ENCODE peak calls at places on chromosomes 11 and 22, in four cellular contexts. One of them, this sample, is unnamed.

GRCh38 chr11:62545437-62546243 is 966 bp downstream of the AHNAK start:
- DNase-seq in RWPE1: peak
- DNase-seq in stimulated activated CD4-positive, alpha-beta T cell treated with anti-CD3 and anti-CD28 coated beads, Interleukin-12 subunit alpha, Interleukin-12 subunit beta, amount 100 ng/mL, for 4 hours: peak
- DNase-seq in activated CD8-positive, alpha-beta T cell treated with anti-CD3 and anti-CD28 coated beads for 36 hours: peak
- DNase-seq in this sample: no peak

GRCh38 chr11:69880803-69881445 is 61.7 kb upstream of the FGF3 start:
- DNase-seq in activated CD8-positive, alpha-beta T cell treated with anti-CD3 and anti-CD28 coated beads for 36 hours: no peak
- DNase-seq in stimulated activated CD4-positive, alpha-beta T cell treated with anti-CD3 and anti-CD28 coated beads, Interleukin-12 subunit alpha, Interleukin-12 subunit beta, amount 100 ng/mL, for 4 hours: no peak
- DNase-seq in RWPE1: no peak
- DNase-seq in this sample: no peak

GRCh38 chr22:35634981-35635540 is 13.2 kb upstream of the APOL6 start:
- DNase-seq in stimulated activated CD4-positive, alpha-beta T cell treated with anti-CD3 and anti-CD28 coated beads, Interleukin-12 subunit alpha, Interleukin-12 subunit beta, amount 100 ng/mL, for 4 hours: no peak
- DNase-seq in activated CD8-positive, alpha-beta T cell treated with anti-CD3 and anti-CD28 coated beads for 36 hours: no peak
- DNase-seq in RWPE1: no peak
- DNase-seq in this sample: no peak

GRCh38 chr11:76623171-76623883 is 47.2 kb downstream of the LRRC32 start:
- DNase-seq in RWPE1: no peak
- DNase-seq in stimulated activated CD4-positive, alpha-beta T cell treated with anti-CD3 and anti-CD28 coated beads, Interleukin-12 subunit alpha, Interleukin-12 subunit beta, amount 100 ng/mL, for 4 hours: no peak
- DNase-seq in activated CD8-positive, alpha-beta T cell treated with anti-CD3 and anti-CD28 coated beads for 36 hours: no peak
- DNase-seq in this sample: no peak

GRCh38 chr22:20456722-20457076 is 19.1 kb upstream of the SCARF2 start:
- DNase-seq in activated CD8-positive, alpha-beta T cell treated with anti-CD3 and anti-CD28 coated beads for 36 hours: no peak
- DNase-seq in RWPE1: no peak
- DNase-seq in stimulated activated CD4-positive, alpha-beta T cell treated with anti-CD3 and anti-CD28 coated beads, Interleukin-12 subunit alpha, Interleukin-12 subunit beta, amount 100 ng/mL, for 4 hours: no peak
- DNase-seq in this sample: no peak

GRCh38 chr11:70736461-70736860 is 338.1 kb downstream of the CTTN start:
- DNase-seq in RWPE1: no peak
- DNase-seq in stimulated activated CD4-positive, alpha-beta T cell treated with anti-CD3 and anti-CD28 coated beads, Interleukin-12 subunit alpha, Interleukin-12 subunit beta, amount 100 ng/mL, for 4 hours: no peak
- DNase-seq in activated CD8-positive, alpha-beta T cell treated with anti-CD3 and anti-CD28 coated beads for 36 hours: no peak
- DNase-seq in this sample: no peak

GRCh38 chr22:23652286-23652685 is 20.2 kb upstream of the DRICH1 start:
- DNase-seq in activated CD8-positive, alpha-beta T cell treated with anti-CD3 and anti-CD28 coated beads for 36 hours: no peak
- DNase-seq in stimulated activated CD4-positive, alpha-beta T cell treated with anti-CD3 and anti-CD28 coated beads, Interleukin-12 subunit alpha, Interleukin-12 subunit beta, amount 100 ng/mL, for 4 hours: no peak
- DNase-seq in RWPE1: no peak
- DNase-seq in this sample: no peak

GRCh38 chr22:23834830-23835772 is 3.7 kb downstream of the DERL3 start:
- DNase-seq in RWPE1: no peak
- DNase-seq in stimulated activated CD4-positive, alpha-beta T cell treated with anti-CD3 and anti-CD28 coated beads, Interleukin-12 subunit alpha, Interleukin-12 subunit beta, amount 100 ng/mL, for 4 hours: no peak
- DNase-seq in activated CD8-positive, alpha-beta T cell treated with anti-CD3 and anti-CD28 coated beads for 36 hours: no peak
- DNase-seq in this sample: no peak

GRCh38 chr11:69369945-69370344 is 76.0 kb downstream of the MYEOV start:
- DNase-seq in stimulated activated CD4-positive, alpha-beta T cell treated with anti-CD3 and anti-CD28 coated beads, Interleukin-12 subunit alpha, Interleukin-12 subunit beta, amount 100 ng/mL, for 4 hours: no peak
- DNase-seq in activated CD8-positive, alpha-beta T cell treated with anti-CD3 and anti-CD28 coated beads for 36 hours: no peak
- DNase-seq in RWPE1: no peak
- DNase-seq in this sample: no peak

GRCh38 chr11:117823941-117824420 is 563 bp downstream of the FXYD2 start:
- DNase-seq in stimulated activated CD4-positive, alpha-beta T cell treated with anti-CD3 and anti-CD28 coated beads, Interleukin-12 subunit alpha, Interleukin-12 subunit beta, amount 100 ng/mL, for 4 hours: no peak
- DNase-seq in activated CD8-positive, alpha-beta T cell treated with anti-CD3 and anti-CD28 coated beads for 36 hours: peak
- DNase-seq in RWPE1: no peak
- DNase-seq in this sample: no peak

GRCh38 chr11:2428322-2428795 is 16.0 kb downstream of the TRPM5 start:
- DNase-seq in RWPE1: peak
- DNase-seq in activated CD8-positive, alpha-beta T cell treated with anti-CD3 and anti-CD28 coated beads for 36 hours: peak
- DNase-seq in stimulated activated CD4-positive, alpha-beta T cell treated with anti-CD3 and anti-CD28 coated beads, Interleukin-12 subunit alpha, Interleukin-12 subunit beta, amount 100 ng/mL, for 4 hours: peak
- DNase-seq in this sample: no peak

GRCh38 chr22:45585946-45586540 is 83.4 kb downstream of the FBLN1 start:
- DNase-seq in activated CD8-positive, alpha-beta T cell treated with anti-CD3 and anti-CD28 coated beads for 36 hours: no peak
- DNase-seq in stimulated activated CD4-positive, alpha-beta T cell treated with anti-CD3 and anti-CD28 coated beads, Interleukin-12 subunit alpha, Interleukin-12 subunit beta, amount 100 ng/mL, for 4 hours: no peak
- DNase-seq in RWPE1: no peak
- DNase-seq in this sample: no peak

GRCh38 chr11:44338721-44339529 is 29.0 kb upstream of the ALX4 start:
- DNase-seq in activated CD8-positive, alpha-beta T cell treated with anti-CD3 and anti-CD28 coated beads for 36 hours: no peak
- DNase-seq in RWPE1: no peak
- DNase-seq in stimulated activated CD4-positive, alpha-beta T cell treated with anti-CD3 and anti-CD28 coated beads, Interleukin-12 subunit alpha, Interleukin-12 subunit beta, amount 100 ng/mL, for 4 hours: no peak
- DNase-seq in this sample: peak

GRCh38 chr11:65558785-65559509 is 788 bp upstream of the LTBP3 start:
- DNase-seq in activated CD8-positive, alpha-beta T cell treated with anti-CD3 and anti-CD28 coated beads for 36 hours: no peak
- DNase-seq in stimulated activated CD4-positive, alpha-beta T cell treated with anti-CD3 and anti-CD28 coated beads, Interleukin-12 subunit alpha, Interleukin-12 subunit beta, amount 100 ng/mL, for 4 hours: no peak
- DNase-seq in RWPE1: no peak
- DNase-seq in this sample: no peak

GRCh38 chr22:45903355-45904149 is 73.4 kb downstream of the WNT7B start:
- DNase-seq in stimulated activated CD4-positive, alpha-beta T cell treated with anti-CD3 and anti-CD28 coated beads, Interleukin-12 subunit alpha, Interleukin-12 subunit beta, amount 100 ng/mL, for 4 hours: no peak
- DNase-seq in activated CD8-positive, alpha-beta T cell treated with anti-CD3 and anti-CD28 coated beads for 36 hours: peak
- DNase-seq in RWPE1: peak
- DNase-seq in this sample: no peak

GRCh38 chr11:1513326-1514296 is 27.0 kb upstream of the MOB2 start:
- DNase-seq in RWPE1: no peak
- DNase-seq in activated CD8-positive, alpha-beta T cell treated with anti-CD3 and anti-CD28 coated beads for 36 hours: no peak
- DNase-seq in stimulated activated CD4-positive, alpha-beta T cell treated with anti-CD3 and anti-CD28 coated beads, Interleukin-12 subunit alpha, Interleukin-12 subunit beta, amount 100 ng/mL, for 4 hours: no peak
- DNase-seq in this sample: no peak

GRCh38 chr22:36879775-36880174 is 19.0 kb downstream of the NCF4 start:
- DNase-seq in activated CD8-positive, alpha-beta T cell treated with anti-CD3 and anti-CD28 coated beads for 36 hours: no peak
- DNase-seq in stimulated activated CD4-positive, alpha-beta T cell treated with anti-CD3 and anti-CD28 coated beads, Interleukin-12 subunit alpha, Interleukin-12 subunit beta, amount 100 ng/mL, for 4 hours: no peak
- DNase-seq in RWPE1: no peak
- DNase-seq in this sample: no peak

GRCh38 chr11:96110302-96110701 is 186.4 kb upstream of the MTMR2 start:
- DNase-seq in stimulated activated CD4-positive, alpha-beta T cell treated with anti-CD3 and anti-CD28 coated beads, Interleukin-12 subunit alpha, Interleukin-12 subunit beta, amount 100 ng/mL, for 4 hours: no peak
- DNase-seq in RWPE1: no peak
- DNase-seq in activated CD8-positive, alpha-beta T cell treated with anti-CD3 and anti-CD28 coated beads for 36 hours: no peak
- DNase-seq in this sample: no peak

GRCh38 chr11:890794-891600 is 19.6 kb downstream of the CHID1 start:
- DNase-seq in stimulated activated CD4-positive, alpha-beta T cell treated with anti-CD3 and anti-CD28 coated beads, Interleukin-12 subunit alpha, Interleukin-12 subunit beta, amount 100 ng/mL, for 4 hours: no peak
- DNase-seq in RWPE1: no peak
- DNase-seq in activated CD8-positive, alpha-beta T cell treated with anti-CD3 and anti-CD28 coated beads for 36 hours: no peak
- DNase-seq in this sample: peak

GRCh38 chr22:35333220-35333619 is 33.5 kb downstream of the TOM1 start:
- DNase-seq in stimulated activated CD4-positive, alpha-beta T cell treated with anti-CD3 and anti-CD28 coated beads, Interleukin-12 subunit alpha, Interleukin-12 subunit beta, amount 100 ng/mL, for 4 hours: no peak
- DNase-seq in RWPE1: no peak
- DNase-seq in activated CD8-positive, alpha-beta T cell treated with anti-CD3 and anti-CD28 coated beads for 36 hours: no peak
- DNase-seq in this sample: no peak

GRCh38 chr22:39967103-39967829 is 7.1 kb downstream of the TMA7B start:
- DNase-seq in RWPE1: no peak
- DNase-seq in stimulated activated CD4-positive, alpha-beta T cell treated with anti-CD3 and anti-CD28 coated beads, Interleukin-12 subunit alpha, Interleukin-12 subunit beta, amount 100 ng/mL, for 4 hours: no peak
- DNase-seq in activated CD8-positive, alpha-beta T cell treated with anti-CD3 and anti-CD28 coated beads for 36 hours: no peak
- DNase-seq in this sample: no peak

GRCh38 chr22:26756675-26757293 is 99.4 kb downstream of the MIAT start:
- DNase-seq in stimulated activated CD4-positive, alpha-beta T cell treated with anti-CD3 and anti-CD28 coated beads, Interleukin-12 subunit alpha, Interleukin-12 subunit beta, amount 100 ng/mL, for 4 hours: peak
- DNase-seq in activated CD8-positive, alpha-beta T cell treated with anti-CD3 and anti-CD28 coated beads for 36 hours: peak
- DNase-seq in RWPE1: peak
- DNase-seq in this sample: no peak

GRCh38 chr22:48004038-48004437 is 1241.6 kb downstream of the TBC1D22A start:
- DNase-seq in RWPE1: no peak
- DNase-seq in activated CD8-positive, alpha-beta T cell treated with anti-CD3 and anti-CD28 coated beads for 36 hours: no peak
- DNase-seq in stimulated activated CD4-positive, alpha-beta T cell treated with anti-CD3 and anti-CD28 coated beads, Interleukin-12 subunit alpha, Interleukin-12 subunit beta, amount 100 ng/mL, for 4 hours: no peak
- DNase-seq in this sample: no peak